ENCODE peak calls at places on chromosome 9, in four cellular contexts. L is IMR-90, J is fibroblast of lung, V is astrocyte of the cerebellum. D is an unnamed sample.

GRCh38 chr9:120490888-120491595 is 88.9 kb downstream of the CDK5RAP2 start:
- DNase-seq in L (no peak), J (no peak), V (no peak), D (no peak)

GRCh38 chr9:1005043-1005667 is 28.7 kb downstream of the DMRT3 start:
- DNase-seq in L (peak), J (peak), V (peak), D (peak)

GRCh38 chr9:69035438-69036316 is at the start of gene FXN:
- DNase-seq in L (peak), J (peak), V (no peak), D (peak)

GRCh38 chr9:73474625-73475024 is 323.0 kb downstream of the ANXA1 start:
- DNase-seq in L (no peak), J (no peak), V (no peak), D (no peak)

GRCh38 chr9:95383198-95383673 is 65.7 kb upstream of the FANCC start:
- DNase-seq in L (peak), J (peak), V (peak), D (peak)

GRCh38 chr9:37984672-37985611 is 81.0 kb upstream of the SLC25A51 start:
- DNase-seq in L (peak), J (peak), V (no peak), D (peak)

GRCh38 chr9:128190516-128191405 is 611 bp downstream of the CIZ1 start:
- DNase-seq in L (no peak), J (peak), V (no peak), D (no peak)

GRCh38 chr9:122819791-122820489 is 8.4 kb downstream of the PDCL start:
- DNase-seq in L (peak), J (peak), V (no peak), D (peak)

GRCh38 chr9:131562032-131562959 is 17.0 kb downstream of the PRRT1B start:
- DNase-seq in L (peak), J (no peak), V (peak), D (peak)

GRCh38 chr9:121350993-121351561 is 19.0 kb downstream of the STOM start:
- DNase-seq in L (peak), J (peak), V (peak), D (peak)

GRCh38 chr9:18493361-18494015 is 19.5 kb downstream of the ADAMTSL1 start:
- DNase-seq in L (peak), J (peak), V (no peak), D (peak)

GRCh38 chr9:91395553-91396470 is 27.8 kb downstream of the NFIL3 start:
- DNase-seq in L (peak), J (peak), V (peak), D (peak)

GRCh38 chr9:83401328-83401895 is 136.8 kb downstream of the FRMD3 start:
- DNase-seq in L (no peak), J (no peak), V (no peak), D (no peak)

GRCh38 chr9:87386490-87386889 is 111.2 kb upstream of the DAPK1 start:
- DNase-seq in L (no peak), J (no peak), V (no peak), D (no peak)

GRCh38 chr9:22039258-22039657 is 30.2 kb upstream of the CDKN2B start:
- DNase-seq in L (no peak), J (peak), V (no peak), D (peak)

GRCh38 chr9:13083366-13083765 is 196.1 kb downstream of the MPDZ start:
- DNase-seq in L (no peak), J (no peak), V (no peak), D (no peak)

GRCh38 chr9:567128-567745 is 274.3 kb upstream of the DMRT1 start:
- DNase-seq in L (no peak), J (no peak), V (no peak), D (no peak)

GRCh38 chr9:113488490-113488889 is 25.0 kb downstream of the RGS3 start:
- DNase-seq in L (peak), J (peak), V (no peak), D (no peak)

GRCh38 chr9:19127881-19128719 is 808 bp upstream of the PLIN2 start:
- DNase-seq in L (no peak), J (peak), V (no peak), D (no peak)

GRCh38 chr9:25964239-25964638 is 286.0 kb upstream of the TUSC1 start:
- DNase-seq in L (peak), J (peak), V (peak), D (peak)

GRCh38 chr9:87427851-87428506 is 69.7 kb upstream of the DAPK1 start:
- DNase-seq in L (no peak), J (no peak), V (no peak), D (no peak)

GRCh38 chr9:8622871-8623270 is 823.3 kb upstream of the DMAC1 start:
- DNase-seq in L (no peak), J (no peak), V (no peak), D (no peak)

GRCh38 chr9:76987594-76988200 is 31.8 kb upstream of the FOXB2 start:
- DNase-seq in L (peak), J (peak), V (no peak), D (peak)

GRCh38 chr9:69455311-69455710 is 130.3 kb downstream of the ENTREP1 start:
- DNase-seq in L (no peak), J (no peak), V (no peak), D (no peak)

GRCh38 chr9:120885968-120886367 is 9.0 kb upstream of the PHF19 start:
- DNase-seq in L (peak), J (peak), V (no peak), D (no peak)

GRCh38 chr9:68685770-68686169 is 19.3 kb upstream of the PIP5K1B start:
- DNase-seq in L (no peak), J (no peak), V (no peak), D (no peak)

GRCh38 chr9:36401179-36401740 is 1.2 kb upstream of the RNF38 start:
- DNase-seq in L (peak), J (peak), V (peak), D (peak)

GRCh38 chr9:132293145-132293721 is 61.6 kb downstream of the SETX start:
- DNase-seq in L (no peak), J (no peak), V (no peak), D (no peak)

GRCh38 chr9:93660647-93661046 is 84.3 kb downstream of the PHF2 start:
- DNase-seq in L (no peak), J (no peak), V (no peak), D (no peak)

GRCh38 chr9:114777841-114778240 is 28.0 kb downstream of the TNFSF15 start:
- DNase-seq in L (no peak), J (no peak), V (no peak), D (no peak)

GRCh38 chr9:133491656-133491925 is 12.7 kb upstream of the SLC2A6 start:
- DNase-seq in L (no peak), J (no peak), V (no peak), D (no peak)

GRCh38 chr9:137267933-137268355 is 9.6 kb upstream of the TOR4A start:
- DNase-seq in L (peak), J (no peak), V (no peak), D (no peak)

GRCh38 chr9:34190996-34191892 is 12.4 kb downstream of the UBAP1 start:
- DNase-seq in L (peak), J (peak), V (peak), D (peak)

GRCh38 chr9:123832858-123833257 is 97.1 kb downstream of the DENND1A start:
- DNase-seq in L (no peak), J (no peak), V (no peak), D (no peak)

GRCh38 chr9:88922091-88922490 is 69.2 kb upstream of the S1PR3 start:
- DNase-seq in L (no peak), J (no peak), V (no peak), D (no peak)

DNA sequence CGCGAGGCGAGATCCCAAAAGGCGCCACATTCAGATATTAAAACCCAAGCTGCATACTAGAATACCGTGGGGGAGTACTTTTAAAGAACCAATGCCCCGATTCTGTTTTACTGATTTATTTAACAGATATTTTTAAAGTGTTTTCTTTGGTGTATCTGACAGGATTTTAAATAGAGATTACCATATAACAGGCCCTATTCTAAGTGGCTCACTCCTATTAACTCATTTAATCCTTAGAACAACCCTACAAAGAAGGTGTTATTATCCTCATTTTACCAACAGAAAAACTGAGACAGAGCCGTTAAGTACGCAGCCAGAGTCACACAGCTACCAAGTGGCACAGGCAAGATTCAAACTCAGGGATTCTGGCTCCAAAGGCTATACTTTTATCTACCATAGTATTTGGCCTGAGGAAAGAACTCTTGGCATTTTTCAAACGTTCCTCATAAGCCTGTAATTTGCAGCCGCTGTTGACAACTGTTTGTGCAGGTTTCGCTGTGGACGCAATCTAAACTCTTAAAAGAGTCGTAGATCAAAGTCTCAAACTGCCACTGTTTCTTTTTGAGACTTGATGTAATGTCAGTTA is 550 bp upstream of the TMEM245 start:
- DNase-seq in L (no peak), J (no peak), V (no peak), D (no peak)
- H3K4me3 ChIP-seq in L (no peak), J (no peak), V (no peak), D (no peak)

DNA sequence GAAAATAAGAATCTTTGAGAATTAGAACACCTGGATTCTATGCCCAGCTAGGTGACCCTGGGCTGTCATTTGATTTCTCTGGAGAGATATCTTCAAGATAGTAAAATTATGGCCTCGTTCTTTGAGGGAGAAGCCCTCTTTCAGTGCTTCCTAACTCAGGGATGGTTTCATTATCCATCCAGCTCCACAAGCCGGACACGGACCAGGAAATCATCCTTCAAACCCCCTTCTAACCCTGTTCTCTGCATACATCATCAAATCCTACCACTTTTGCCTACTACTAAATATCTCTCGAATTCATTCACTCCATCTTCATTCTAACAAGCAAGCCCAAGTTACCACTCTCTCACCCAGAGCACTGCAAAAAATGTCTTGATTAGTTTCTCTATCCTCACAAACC is 57.2 kb downstream of the MAPKAP1 start:
- DNase-seq in L (no peak), J (no peak), V (no peak), D (no peak)
- H3K4me3 ChIP-seq in L (no peak), J (peak), V (no peak), D (peak)

DNA sequence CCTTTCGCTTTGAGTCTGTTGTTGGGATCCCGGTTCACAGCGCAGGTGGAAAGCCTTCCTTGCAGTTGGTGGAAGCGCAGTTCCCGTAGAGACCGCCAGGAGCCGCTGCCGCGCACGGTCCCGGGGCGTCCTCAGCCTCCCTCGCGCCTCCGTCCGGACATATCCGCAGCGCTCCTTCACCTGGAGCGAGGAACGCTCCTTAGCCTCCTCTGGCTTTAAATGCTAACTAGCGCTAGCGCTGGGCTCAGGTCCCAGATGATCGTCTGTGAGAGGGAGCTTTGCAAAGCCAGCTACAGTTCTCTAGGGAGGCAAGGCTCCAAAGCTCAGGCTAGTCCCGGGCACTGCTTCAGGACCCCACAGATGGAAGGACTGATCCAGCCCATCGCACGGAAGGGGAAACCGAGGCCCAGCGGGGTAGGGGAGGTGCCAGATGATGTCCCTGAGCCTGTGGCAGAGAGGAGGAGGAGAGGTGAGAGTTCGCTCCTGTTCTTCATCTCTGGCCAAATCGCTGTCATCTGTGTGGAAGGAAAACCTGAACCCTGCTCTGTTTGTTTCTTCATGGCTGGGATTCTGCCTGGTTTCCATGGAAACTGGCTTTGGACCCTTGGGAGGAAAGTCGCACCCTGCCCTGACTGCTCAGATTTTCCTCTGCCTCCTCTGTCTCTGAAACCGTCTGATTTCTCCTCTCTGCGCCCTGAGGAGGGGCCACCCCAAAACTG is 31.4 kb downstream of the COL15A1 start:
- DNase-seq in L (peak), J (peak), V (peak), D (peak)
- H3K4me3 ChIP-seq in L (no peak), J (peak), V (no peak), D (no peak)

GRCh38 chr9:29214162-29214520 is 1640.9 kb upstream of the C9orf72 start:
- DNase-seq in L (no peak), J (no peak), V (no peak), D (peak)
- H3K4me3 ChIP-seq in L (no peak), J (no peak), V (peak), D (peak)

GRCh38 chr9:109192732-109193361 is 25.8 kb upstream of the FRRS1L start:
- DNase-seq in L (peak), J (peak), V (no peak), D (peak)
- H3K4me3 ChIP-seq in L (no peak), J (no peak), V (no peak), D (no peak)

GRCh38 chr9:16575878-16576245 is 294.6 kb downstream of the BNC2 start:
- DNase-seq in L (no peak), J (no peak), V (no peak), D (peak)

GRCh38 chr9:16575142-16575877 is 295.2 kb downstream of the BNC2 start:
- DNase-seq in L (no peak), J (peak), V (no peak), D (peak)

GRCh38 chr9:16572005-16572727 is 298.3 kb downstream of the BNC2 start:
- DNase-seq in L (no peak), J (no peak), V (no peak), D (no peak)

DNA sequence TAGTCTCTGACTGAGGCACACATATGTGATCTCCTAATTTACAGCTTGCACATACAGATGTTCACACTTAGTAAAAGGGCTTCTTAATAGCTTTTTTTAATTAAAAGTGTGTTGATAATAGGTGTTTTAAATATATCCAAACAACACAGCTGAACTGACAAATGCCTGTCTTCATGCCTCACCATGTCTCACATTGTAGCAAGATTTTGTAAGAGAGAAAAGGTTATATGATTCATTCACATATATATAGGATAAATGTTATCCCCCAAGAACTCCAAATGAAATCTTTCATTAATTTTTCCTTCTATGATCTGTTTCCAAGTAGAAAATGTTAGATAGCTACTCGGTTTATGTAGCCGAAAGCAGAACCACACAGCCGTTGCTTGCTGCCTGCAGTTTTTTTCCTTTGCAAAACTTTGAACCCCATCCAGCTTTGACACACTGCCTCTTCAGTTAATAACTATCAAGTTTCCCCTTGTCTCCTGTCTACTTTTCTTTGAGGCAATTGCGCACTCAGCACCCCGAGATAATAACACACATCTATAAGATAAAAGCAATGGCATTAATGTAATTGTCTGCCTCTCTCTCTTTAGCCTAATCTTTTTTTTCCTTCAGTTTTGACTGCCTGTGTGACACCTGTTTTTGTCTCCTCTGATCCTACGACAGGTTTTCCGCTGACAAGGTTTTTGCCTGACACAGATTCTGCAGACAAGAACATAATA is 299.2 kb downstream of the BNC2 start:
- DNase-seq in L (peak), J (peak), V (no peak), D (no peak)
- H3K4me3 ChIP-seq in L (no peak), J (no peak), V (no peak), D (no peak)

GRCh38 chr9:96616817-96617438 is 2.7 kb downstream of the CDC14B start:
- DNase-seq in L (no peak), J (no peak), V (no peak), D (no peak)

GRCh38 chr9:96619491-96620154 is at the start of gene CDC14B:
- DNase-seq in L (peak), J (peak), V (peak), D (peak)

GRCh38 chr9:96619109-96619435 is 571 bp downstream of the CDC14B start:
- DNase-seq in L (no peak), J (no peak), V (no peak), D (no peak)

GRCh38 chr9:96618209-96619108 is 1.2 kb downstream of the CDC14B start:
- DNase-seq in L (peak), J (peak), V (no peak), D (peak)

GRCh38 chr9:96617439-96618185 is 2.0 kb downstream of the CDC14B start:
- DNase-seq in L (no peak), J (no peak), V (no peak), D (no peak)
- H3K4me3 ChIP-seq in L (peak), J (peak), V (peak), D (no peak)

GRCh38 chr9:78543353-78543752 is 246.4 kb downstream of the PSAT1 start:
- DNase-seq in L (no peak), J (no peak), V (no peak), D (no peak)
- H3K4me3 ChIP-seq in L (no peak), J (no peak), V (no peak), D (no peak)

GRCh38 chr9:126325779-126326178 is 850 bp upstream of the MVB12B start:
- DNase-seq in L (no peak), J (no peak), V (no peak), D (no peak)
- H3K4me3 ChIP-seq in L (peak), J (peak), V (peak), D (no peak)

D was measured in fibroblast of pulmonary artery.